ENCODE peak calls at places on chromosome 22, in four cellular contexts. One of them, this sample, is unnamed.
A peak's percentile ranks its signal among the peaks of the same experiment; 100 is the strongest.

GRCh38 chr22:49051491-49052022 is 776.1 kb downstream of the BRD1 start:
- DNase-seq in right lobe of liver: no peak
- DNase-seq in endothelial cell of umbilical vein: no peak
- DNase-seq in transverse colon: no peak
- DNase-seq in this sample: no peak

GRCh38 chr22:33666661-33667619 is 253.3 kb downstream of the LARGE1 start:
- DNase-seq in right lobe of liver: no peak
- DNase-seq in endothelial cell of umbilical vein: no peak
- DNase-seq in transverse colon: peak; percentile 14
- DNase-seq in this sample: no peak

GRCh38 chr22:28873183-28873964 is 10.0 kb upstream of the ZNRF3 start:
- DNase-seq in right lobe of liver: no peak
- DNase-seq in endothelial cell of umbilical vein: no peak
- DNase-seq in transverse colon: no peak
- DNase-seq in this sample: no peak

GRCh38 chr22:17891427-17892167 is 117.3 kb upstream of the BID start:
- DNase-seq in right lobe of liver: peak; percentile 69
- DNase-seq in endothelial cell of umbilical vein: no peak
- DNase-seq in transverse colon: peak; percentile 83
- DNase-seq in this sample: peak; percentile 26

GRCh38 chr22:45096256-45096907 is 67.3 kb upstream of the NUP50 start:
- DNase-seq in right lobe of liver: no peak
- DNase-seq in endothelial cell of umbilical vein: peak; percentile 57
- DNase-seq in transverse colon: peak; percentile 61
- DNase-seq in this sample: peak; percentile 58

GRCh38 chr22:19228174-19228573 is 49.6 kb upstream of the SLC25A1 start:
- DNase-seq in right lobe of liver: no peak
- DNase-seq in endothelial cell of umbilical vein: no peak
- DNase-seq in transverse colon: no peak
- DNase-seq in this sample: no peak

GRCh38 chr22:39522567-39523300 is 2.4 kb downstream of the ATF4 start:
- DNase-seq in right lobe of liver: no peak
- DNase-seq in endothelial cell of umbilical vein: peak; percentile 43
- DNase-seq in transverse colon: peak; percentile 69
- DNase-seq in this sample: peak; percentile 74

GRCh38 chr22:45897736-45898135 is 79.2 kb downstream of the WNT7B start:
- DNase-seq in right lobe of liver: no peak
- DNase-seq in endothelial cell of umbilical vein: no peak
- DNase-seq in transverse colon: no peak
- DNase-seq in this sample: no peak

GRCh38 chr22:49202226-49202625 is 625.4 kb downstream of the BRD1 start:
- DNase-seq in right lobe of liver: peak; percentile 6
- DNase-seq in endothelial cell of umbilical vein: no peak
- DNase-seq in transverse colon: no peak
- DNase-seq in this sample: no peak

GRCh38 chr22:20654343-20655208 is 119.3 kb upstream of the SERPIND1 start:
- DNase-seq in right lobe of liver: no peak
- DNase-seq in endothelial cell of umbilical vein: no peak
- DNase-seq in transverse colon: no peak
- DNase-seq in this sample: no peak

GRCh38 chr22:22061085-22062077 is 78.8 kb upstream of the TOP3B start:
- DNase-seq in right lobe of liver: no peak
- DNase-seq in endothelial cell of umbilical vein: no peak
- DNase-seq in transverse colon: no peak
- DNase-seq in this sample: no peak

GRCh38 chr22:31346255-31346732 is at the start of gene PATZ1:
- DNase-seq in right lobe of liver: no peak
- DNase-seq in endothelial cell of umbilical vein: peak; percentile 71
- DNase-seq in transverse colon: peak; percentile 78
- DNase-seq in this sample: peak; percentile 87

GRCh38 chr22:30426395-30427353 is 1.1 kb downstream of the MTFP1 start:
- DNase-seq in right lobe of liver: peak; percentile 88
- DNase-seq in endothelial cell of umbilical vein: peak; percentile 90
- DNase-seq in transverse colon: peak; percentile 94
- DNase-seq in this sample: peak; percentile 88

GRCh38 chr22:39179401-39179827 is 26.9 kb upstream of the CBX7 start:
- DNase-seq in right lobe of liver: no peak
- DNase-seq in endothelial cell of umbilical vein: no peak
- DNase-seq in transverse colon: no peak
- DNase-seq in this sample: no peak

GRCh38 chr22:22129387-22129786 is 115.2 kb upstream of the VPREB1 start:
- DNase-seq in right lobe of liver: no peak
- DNase-seq in endothelial cell of umbilical vein: no peak
- DNase-seq in transverse colon: no peak
- DNase-seq in this sample: no peak

GRCh38 chr22:17802411-17802810 is 28.1 kb upstream of the BID start:
- DNase-seq in right lobe of liver: no peak
- DNase-seq in endothelial cell of umbilical vein: no peak
- DNase-seq in transverse colon: no peak
- DNase-seq in this sample: no peak

GRCh38 chr22:43848366-43849171 is 13.7 kb downstream of the SULT4A1 start:
- DNase-seq in right lobe of liver: peak; percentile 48
- DNase-seq in endothelial cell of umbilical vein: no peak
- DNase-seq in transverse colon: no peak
- DNase-seq in this sample: no peak

GRCh38 chr22:29842172-29842571 is 4.1 kb upstream of the ASCC2 start:
- DNase-seq in right lobe of liver: no peak
- DNase-seq in endothelial cell of umbilical vein: no peak
- DNase-seq in transverse colon: no peak
- DNase-seq in this sample: no peak

GRCh38 chr22:41043727-41044126 is 48.7 kb upstream of the EP300 start:
- DNase-seq in right lobe of liver: no peak
- DNase-seq in endothelial cell of umbilical vein: no peak
- DNase-seq in transverse colon: no peak
- DNase-seq in this sample: no peak

GRCh38 chr22:39502109-39502788 is at the start of gene MIEF1:
- DNase-seq in right lobe of liver: peak; percentile 99
- DNase-seq in endothelial cell of umbilical vein: peak; percentile 96
- DNase-seq in transverse colon: peak; percentile 99
- DNase-seq in this sample: peak; percentile 98

GRCh38 chr22:27075028-27075678 is 417.8 kb downstream of the MIAT start:
- DNase-seq in right lobe of liver: no peak
- DNase-seq in endothelial cell of umbilical vein: no peak
- DNase-seq in transverse colon: no peak
- DNase-seq in this sample: peak; percentile 3

GRCh38 chr22:44037519-44038370 is 13.6 kb downstream of the PARVB start:
- DNase-seq in right lobe of liver: no peak
- DNase-seq in endothelial cell of umbilical vein: peak; percentile 85
- DNase-seq in transverse colon: peak; percentile 18
- DNase-seq in this sample: peak; percentile 46

GRCh38 chr22:30445438-30445936 is 19.9 kb downstream of the MTFP1 start:
- DNase-seq in right lobe of liver: no peak
- DNase-seq in endothelial cell of umbilical vein: no peak
- DNase-seq in transverse colon: no peak
- DNase-seq in this sample: no peak

GRCh38 chr22:46108564-46109473 is 41.5 kb upstream of the PPARA start:
- DNase-seq in right lobe of liver: peak; percentile 78
- DNase-seq in endothelial cell of umbilical vein: peak; percentile 20
- DNase-seq in transverse colon: peak; percentile 45
- DNase-seq in this sample: peak; percentile 29

GRCh38 chr22:25475554-25476022 is 88.9 kb upstream of the GRK3 start:
- DNase-seq in right lobe of liver: no peak
- DNase-seq in endothelial cell of umbilical vein: peak; percentile 89
- DNase-seq in transverse colon: no peak
- DNase-seq in this sample: no peak

GRCh38 chr22:29026579-29026978 is 35.1 kb downstream of the C22orf31 start:
- DNase-seq in right lobe of liver: no peak
- DNase-seq in endothelial cell of umbilical vein: no peak
- DNase-seq in transverse colon: no peak
- DNase-seq in this sample: no peak

GRCh38 chr22:19455585-19456370 is 8.3 kb upstream of the C22orf39 start:
- DNase-seq in right lobe of liver: no peak
- DNase-seq in endothelial cell of umbilical vein: peak; percentile 27
- DNase-seq in transverse colon: no peak
- DNase-seq in this sample: no peak

GRCh38 chr22:21876486-21877176 is 9.2 kb upstream of the MAPK1 start:
- DNase-seq in right lobe of liver: no peak
- DNase-seq in endothelial cell of umbilical vein: peak; percentile 57
- DNase-seq in transverse colon: no peak
- DNase-seq in this sample: peak; percentile 68

GRCh38 chr22:19710020-19710768 is 4.1 kb upstream of the SEPTIN5 start:
- DNase-seq in right lobe of liver: no peak
- DNase-seq in endothelial cell of umbilical vein: no peak
- DNase-seq in transverse colon: no peak
- DNase-seq in this sample: no peak

GRCh38 chr22:29060251-29060650 is 1.4 kb downstream of the C22orf31 start:
- DNase-seq in right lobe of liver: no peak
- DNase-seq in endothelial cell of umbilical vein: no peak
- DNase-seq in transverse colon: no peak
- DNase-seq in this sample: no peak

GRCh38 chr22:46036558-46037408 is 59.8 kb upstream of the WNT7B start:
- DNase-seq in right lobe of liver: peak; percentile 47
- DNase-seq in endothelial cell of umbilical vein: peak; percentile 50
- DNase-seq in transverse colon: peak; percentile 59
- DNase-seq in this sample: peak; percentile 61

GRCh38 chr22:41695211-41695610 is 4.1 kb upstream of the MEI1 start:
- DNase-seq in right lobe of liver: no peak
- DNase-seq in endothelial cell of umbilical vein: no peak
- DNase-seq in transverse colon: no peak
- DNase-seq in this sample: no peak

DNA sequence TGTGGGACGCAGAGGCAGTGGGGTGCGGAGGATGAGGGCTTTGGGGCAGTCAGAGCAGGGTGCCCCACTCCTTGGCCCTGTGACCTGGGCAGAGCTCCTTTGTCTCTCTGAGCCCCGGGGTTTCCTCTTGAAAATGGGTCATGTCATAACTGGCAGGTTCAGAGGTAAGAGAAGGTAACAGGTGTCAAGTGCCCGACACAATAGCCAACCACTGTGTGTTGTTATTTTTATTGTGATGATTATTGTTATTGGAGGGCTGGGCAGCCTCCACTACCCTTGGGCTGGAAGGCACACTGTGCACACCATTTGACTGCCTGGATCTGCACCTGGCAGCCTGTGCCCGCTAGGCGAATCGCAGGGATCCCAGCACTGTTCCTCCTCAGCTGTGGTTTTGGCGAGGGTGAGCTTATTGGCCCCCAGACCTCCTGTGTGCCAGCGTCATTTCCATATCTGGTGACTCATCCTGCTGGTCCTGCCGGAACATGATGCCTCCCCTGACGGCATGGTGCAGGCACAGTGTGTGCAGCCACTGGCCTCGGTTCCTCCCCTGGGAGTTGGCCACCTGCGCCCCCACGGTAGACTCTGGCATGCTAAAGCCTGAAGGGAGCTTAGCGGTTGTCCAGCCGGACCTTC is 15.4 kb upstream of the SOX10 start:
- DNase-seq in right lobe of liver: no peak
- DNase-seq in endothelial cell of umbilical vein: peak; percentile 23
- DNase-seq in transverse colon: no peak
- DNase-seq in this sample: no peak
- TF ChIP-seq POLR2A in right lobe of liver: no peak
- TF ChIP-seq POLR2A in endothelial cell of umbilical vein: no peak
- TF ChIP-seq POLR2A in transverse colon: no peak
- TF ChIP-seq POLR2A in this sample: no peak

GRCh38 chr22:42807185-42807584 is 49.9 kb downstream of the ARFGAP3 start:
- DNase-seq in right lobe of liver: no peak
- DNase-seq in endothelial cell of umbilical vein: no peak
- DNase-seq in transverse colon: no peak
- DNase-seq in this sample: no peak
- TF ChIP-seq POLR2A in right lobe of liver: no peak
- TF ChIP-seq POLR2A in endothelial cell of umbilical vein: no peak
- TF ChIP-seq POLR2A in transverse colon: no peak
- TF ChIP-seq POLR2A in this sample: no peak

GRCh38 chr22:36152088-36152487 is 8.5 kb downstream of the APOL3 start:
- DNase-seq in right lobe of liver: no peak
- DNase-seq in endothelial cell of umbilical vein: no peak
- DNase-seq in transverse colon: no peak
- DNase-seq in this sample: no peak

GRCh38 chr22:36156119-36156514 is 4.4 kb downstream of the APOL3 start:
- DNase-seq in right lobe of liver: no peak
- DNase-seq in endothelial cell of umbilical vein: no peak
- DNase-seq in transverse colon: no peak
- DNase-seq in this sample: no peak

GRCh38 chr22:36153756-36154155 is 6.8 kb downstream of the APOL3 start:
- DNase-seq in right lobe of liver: no peak
- DNase-seq in endothelial cell of umbilical vein: no peak
- DNase-seq in transverse colon: no peak
- DNase-seq in this sample: no peak

GRCh38 chr22:36156515-36157419 is 3.8 kb downstream of the APOL3 start:
- DNase-seq in right lobe of liver: peak; percentile 89
- DNase-seq in endothelial cell of umbilical vein: peak; percentile 98
- DNase-seq in transverse colon: peak; percentile 76
- DNase-seq in this sample: peak; percentile 64

DNA sequence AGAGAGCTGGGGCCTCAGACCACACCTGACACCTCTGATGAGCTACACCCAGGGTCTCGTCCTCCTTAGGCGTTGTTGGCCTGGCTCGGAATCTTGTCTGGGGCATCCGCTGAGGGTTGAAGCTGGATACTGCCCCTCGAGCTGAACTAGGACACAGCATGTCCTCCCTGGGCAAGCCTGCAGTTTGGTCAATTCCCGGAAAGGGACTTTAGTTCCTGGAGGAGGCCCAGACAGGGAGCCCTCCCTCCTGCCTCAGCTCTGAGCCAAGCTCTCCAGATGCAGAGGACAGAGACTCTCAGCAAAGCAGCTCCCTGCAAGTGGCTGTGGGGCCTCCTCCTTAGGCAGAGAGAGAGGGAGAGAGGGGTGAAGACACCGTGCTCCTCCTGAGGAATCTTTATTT is 4.9 kb downstream of the APOL3 start:
- DNase-seq in right lobe of liver: peak; percentile 56
- DNase-seq in endothelial cell of umbilical vein: peak; percentile 62
- DNase-seq in transverse colon: peak; percentile 44
- DNase-seq in this sample: peak; percentile 25
- TF ChIP-seq POLR2A in right lobe of liver: peak; percentile 18
- TF ChIP-seq POLR2A in endothelial cell of umbilical vein: no peak
- TF ChIP-seq POLR2A in transverse colon: no peak
- TF ChIP-seq POLR2A in this sample: no peak

GRCh38 chr22:23404689-23405365 is 175.3 kb downstream of the IGLL1 start:
- DNase-seq in right lobe of liver: no peak
- DNase-seq in endothelial cell of umbilical vein: peak; percentile 11
- DNase-seq in transverse colon: no peak
- DNase-seq in this sample: no peak
- TF ChIP-seq POLR2A in right lobe of liver: no peak
- TF ChIP-seq POLR2A in endothelial cell of umbilical vein: no peak
- TF ChIP-seq POLR2A in transverse colon: no peak
- TF ChIP-seq POLR2A in this sample: no peak

This sample was measured in erythroblast.